ENCODE peak calls at places on chromosomes 13 and 19, in seven cellular contexts. V is upper lobe of right lung, E is spleen, Z is cardiac muscle cell, O is psoas muscle, P is A673, X is HepG2. J is an unnamed sample.

GRCh38 chr19:10862561-10863106 is 8.7 kb upstream of the CARM1 start:
- DNase-seq in V (no peak), E (no peak), Z (no peak), O (no peak), P (no peak), X (no peak), J (no peak)

GRCh38 chr13:113656015-113656588 is 1.9 kb downstream of the ATP4B start:
- DNase-seq in V (peak), E (peak), Z (no peak), O (peak), P (no peak), X (no peak), J (no peak)

GRCh38 chr13:65028101-65028500 is 2202.0 kb downstream of the PCDH9 start:
- DNase-seq in V (no peak), E (no peak), Z (no peak), O (no peak), P (no peak), X (no peak), J (no peak)

GRCh38 chr19:31418692-31419430 is 69.6 kb upstream of the TSHZ3 start:
- DNase-seq in V (no peak), E (no peak), Z (no peak), O (no peak), P (no peak), X (no peak), J (no peak)

GRCh38 chr19:11375143-11375948 is 880 bp downstream of the SWSAP1 start:
- DNase-seq in V (peak), E (peak), Z (peak), O (peak), P (peak), X (peak), J (no peak)

GRCh38 chr19:3707868-3708206 is 347 bp upstream of the TJP3 start:
- DNase-seq in V (no peak), E (no peak), Z (no peak), O (no peak), P (no peak), X (no peak), J (no peak)

GRCh38 chr13:48640767-48641166 is 13.0 kb upstream of the CYSLTR2 start:
- DNase-seq in V (no peak), E (no peak), Z (no peak), O (no peak), P (no peak), X (no peak), J (no peak)

GRCh38 chr19:15551183-15552004 is 43.1 kb downstream of the CYP4F22 start:
- DNase-seq in V (peak), E (peak), Z (no peak), O (peak), P (peak), X (peak), J (peak)

GRCh38 chr19:45364696-45365095 is 5.7 kb downstream of the ERCC2 start:
- DNase-seq in V (no peak), E (no peak), Z (no peak), O (no peak), P (no peak), X (no peak), J (no peak)

GRCh38 chr13:52010890-52011689 is at the start of gene ATP7B:
- DNase-seq in V (no peak), E (peak), Z (peak), O (peak), P (peak), X (peak), J (no peak)

GRCh38 chr19:15330801-15331418 is 1.4 kb downstream of the BRD4 start:
- DNase-seq in V (no peak), E (no peak), Z (peak), O (no peak), P (no peak), X (no peak), J (peak)

GRCh38 chr13:98525852-98526512 is 50.9 kb downstream of the STK24 start:
- DNase-seq in V (peak), E (no peak), Z (no peak), O (no peak), P (peak), X (no peak), J (no peak)

GRCh38 chr13:40175639-40176038 is 490.8 kb downstream of the FOXO1 start:
- DNase-seq in V (no peak), E (no peak), Z (no peak), O (no peak), P (no peak), X (no peak), J (no peak)

GRCh38 chr19:4687396-4687795 is 17.3 kb upstream of the MYDGF start:
- DNase-seq in V (no peak), E (no peak), Z (peak), O (no peak), P (no peak), X (no peak), J (no peak)

GRCh38 chr13:50410921-50411712 is 395.9 kb downstream of the KCNRG start:
- DNase-seq in V (no peak), E (no peak), Z (peak), O (no peak), P (peak), X (peak), J (peak)

GRCh38 chr13:113413178-113413897 is 40.0 kb downstream of the ADPRHL1 start:
- DNase-seq in V (peak), E (no peak), Z (no peak), O (peak), P (no peak), X (no peak), J (no peak)

GRCh38 chr19:1975081-1975480 is 34.1 kb downstream of the CSNK1G2 start:
- DNase-seq in V (no peak), E (no peak), Z (no peak), O (no peak), P (no peak), X (no peak), J (peak)

DNA sequence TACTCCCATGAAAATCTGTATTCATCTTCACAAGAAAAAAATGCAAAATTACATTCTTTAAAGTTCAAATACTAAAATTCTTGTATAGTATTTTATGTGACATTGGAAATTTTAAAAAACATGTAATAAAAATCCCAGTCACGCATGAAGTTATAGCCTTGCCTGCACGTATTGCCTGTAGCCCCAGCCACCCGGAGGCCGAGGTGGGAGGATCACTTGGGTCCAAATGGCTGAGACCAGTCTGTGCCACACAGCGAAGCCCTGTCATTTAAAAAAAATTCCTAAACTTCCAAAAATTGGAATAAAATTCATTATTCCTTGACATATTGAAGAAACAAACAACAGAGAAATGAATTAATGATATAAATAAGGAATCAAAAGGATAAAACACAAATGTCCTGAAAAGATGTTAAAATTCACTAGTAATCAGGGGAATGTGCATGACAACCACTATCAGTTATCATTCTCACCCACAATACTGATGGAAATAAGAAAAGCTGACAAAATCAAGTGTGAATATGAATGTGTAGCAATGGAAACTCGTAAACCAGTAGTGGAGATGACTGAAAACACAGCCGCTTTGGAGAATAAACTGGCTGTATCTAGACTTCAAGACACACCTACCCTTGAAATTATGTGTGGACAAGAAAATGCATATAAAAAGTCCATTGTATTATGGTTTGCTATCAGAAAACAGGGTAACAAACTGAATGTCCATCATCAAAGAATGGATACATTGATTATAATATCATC is 7.5 kb downstream of the CARD8 start:
- DNase-seq in V (no peak), E (no peak), Z (no peak), O (no peak), P (no peak), X (no peak), J (no peak)
- TF ChIP-seq CTCF in V (no peak), E (no peak), Z (no peak), O (no peak), P (no peak), X (no peak), J (no peak)

GRCh38 chr19:710767-711166 is 2.0 kb downstream of the PALM start:
- DNase-seq in V (no peak), E (no peak), Z (no peak), O (no peak), P (no peak), X (no peak), J (no peak)

GRCh38 chr19:709965-710714 is 1.4 kb downstream of the PALM start:
- DNase-seq in V (no peak), E (no peak), Z (no peak), O (peak), P (no peak), X (no peak), J (no peak)

GRCh38 chr19:711224-711623 is 2.5 kb downstream of the PALM start:
- DNase-seq in V (no peak), E (no peak), Z (no peak), O (no peak), P (no peak), X (no peak), J (no peak)

GRCh38 chr19:708154-709141 is at the start of gene PALM:
- DNase-seq in V (no peak), E (no peak), Z (peak), O (no peak), P (peak), X (peak), J (no peak)

GRCh38 chr19:709196-709964 is 645 bp downstream of the PALM start:
- DNase-seq in V (no peak), E (no peak), Z (peak), O (no peak), P (no peak), X (no peak), J (no peak)
- H3K4me3 ChIP-seq in V (peak), E (peak), Z (peak), O (peak), P (peak), X (peak), J (peak)

GRCh38 chr19:34135033-34135370 is 37.3 kb upstream of the LSM14A start:
- DNase-seq in V (no peak), E (no peak), Z (no peak), O (no peak), P (no peak), X (no peak), J (no peak)

GRCh38 chr19:34135401-34135800 is 36.9 kb upstream of the LSM14A start:
- DNase-seq in V (no peak), E (no peak), Z (no peak), O (no peak), P (no peak), X (no peak), J (no peak)

GRCh38 chr19:34134190-34135032 is 37.9 kb upstream of the LSM14A start:
- DNase-seq in V (peak), E (peak), Z (peak), O (peak), P (peak), X (peak), J (peak)

GRCh38 chr19:34141036-34141435 is 31.3 kb upstream of the LSM14A start:
- DNase-seq in V (no peak), E (no peak), Z (no peak), O (no peak), P (no peak), X (no peak), J (no peak)

GRCh38 chr19:34136127-34136526 is 36.2 kb upstream of the LSM14A start:
- DNase-seq in V (no peak), E (no peak), Z (no peak), O (no peak), P (no peak), X (no peak), J (no peak)
- TF ChIP-seq CTCF in V (no peak), E (no peak), Z (no peak), O (no peak), P (no peak), X (no peak), J (no peak)

DNA sequence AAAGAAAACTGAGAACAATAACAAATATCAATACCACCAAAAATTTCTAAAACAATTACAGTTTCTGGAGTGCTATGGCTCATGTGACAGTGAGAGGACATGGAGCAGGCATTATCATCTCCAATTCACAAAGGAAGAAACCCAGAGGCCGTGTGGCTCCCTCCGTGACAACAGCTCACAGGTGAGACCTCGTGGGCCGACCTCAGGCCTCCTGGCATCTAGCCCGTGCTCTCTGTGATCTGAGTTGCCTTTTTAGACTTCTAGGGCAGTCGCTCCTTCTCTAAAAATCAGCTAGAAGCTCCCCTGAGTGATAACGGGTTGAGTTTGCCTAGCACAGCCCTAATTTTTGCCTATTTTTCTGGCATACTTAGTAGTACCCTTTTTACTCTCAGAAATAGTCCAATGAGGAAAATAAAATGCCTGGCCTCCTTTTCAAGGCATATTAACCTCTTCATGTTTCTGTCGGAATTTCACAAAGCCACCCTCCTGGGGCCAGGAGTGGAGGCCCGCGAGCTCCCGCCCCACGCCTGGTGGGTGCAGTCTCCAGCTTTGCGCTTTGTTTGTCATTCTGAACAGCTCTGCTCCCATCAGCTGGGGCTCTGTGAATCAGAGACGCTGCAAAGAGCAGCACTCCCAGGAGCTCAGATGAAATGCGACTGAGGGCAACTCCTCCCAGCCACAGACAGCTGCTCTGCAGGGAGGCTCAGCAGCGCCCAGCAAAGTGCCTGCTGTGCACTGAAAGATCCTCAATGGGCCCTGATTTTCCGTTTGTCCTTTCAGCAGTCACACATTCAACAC is 292.5 kb downstream of the UQCRFS1 start:
- DNase-seq in V (no peak), E (no peak), Z (no peak), O (no peak), P (no peak), X (no peak), J (no peak)
- H3K4me3 ChIP-seq in V (no peak), E (no peak), Z (no peak), O (no peak), P (no peak), X (no peak), J (no peak)

GRCh38 chr19:18896421-18896841 is 473 bp upstream of the CERS1 start:
- DNase-seq in V (no peak), E (peak), Z (peak), O (no peak), P (peak), X (no peak), J (no peak)
- TF ChIP-seq CTCF in V (no peak), E (no peak), Z (no peak), O (no peak), P (no peak), X (no peak), J (no peak)

DNA sequence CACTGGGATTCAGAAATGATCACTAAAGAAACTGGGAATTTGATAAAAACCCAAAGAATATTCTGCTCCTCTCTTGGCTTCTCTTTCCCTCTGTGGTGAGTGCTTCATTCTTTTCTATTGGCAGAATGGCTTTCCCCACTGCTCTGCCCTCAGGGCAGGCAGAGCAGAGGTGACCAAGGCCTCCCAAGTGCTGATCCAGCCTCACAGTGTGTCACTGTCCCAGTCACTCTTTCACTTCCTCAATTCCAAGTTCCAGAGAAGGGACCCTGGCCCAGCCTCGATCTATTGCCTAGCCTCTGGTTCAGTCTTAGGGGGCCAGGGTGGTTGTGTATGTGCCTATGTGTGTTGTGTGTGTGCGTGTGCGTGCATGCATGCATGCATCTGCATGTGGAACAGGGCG is 180.6 kb upstream of the TMTC4 start:
- DNase-seq in V (no peak), E (no peak), Z (no peak), O (no peak), P (no peak), X (no peak), J (no peak)
- H3K4me3 ChIP-seq in V (no peak), E (no peak), Z (no peak), O (no peak), P (no peak), X (no peak), J (no peak)